ENCODE peak calls at places on chromosomes 13 and 19, in six cellular contexts. J, R, Z, G, K and T are unnamed samples. For H3K36me3, the result is how much of the 10 kb centered on the place peaks cover.

GRCh38 chr13:19305434-19305833 is 123.8 kb upstream of the TUBA3C start:
- DNase-seq in J (peak), R (no peak), Z (no peak), G (no peak), K (no peak), T (no peak)

GRCh38 chr13:111908391-111908790 is 158.6 kb upstream of the SOX1 start:
- DNase-seq in J (peak), R (no peak), Z (no peak), G (no peak), K (no peak), T (no peak)

GRCh38 chr13:51034906-51035305 is 76.2 kb downstream of the C13orf42 start:
- DNase-seq in J (no peak), R (no peak), Z (no peak), G (no peak), K (no peak), T (no peak)

GRCh38 chr19:30391554-30392551 is 19.7 kb downstream of the ZNF536 start:
- DNase-seq in J (no peak), R (no peak), Z (no peak), G (no peak), K (no peak), T (no peak)

GRCh38 chr19:47839913-47840312 is 18.2 kb downstream of the CRX start:
- DNase-seq in J (no peak), R (peak), Z (no peak), G (no peak), K (no peak), T (no peak)

GRCh38 chr19:1269478-1270167 is 491 bp downstream of the CIRBP start:
- DNase-seq in J (peak), R (peak), Z (peak), G (peak), K (peak), T (peak)

GRCh38 chr19:58212336-58213074 is 16.2 kb upstream of the ZNF544 start:
- DNase-seq in J (no peak), R (no peak), Z (no peak), G (no peak), K (no peak), T (no peak)

GRCh38 chr13:113129480-113129879 is 6.9 kb downstream of the F10 start:
- DNase-seq in J (peak), R (no peak), Z (no peak), G (no peak), K (no peak), T (no peak)

GRCh38 chr19:21483589-21484170 is 21.7 kb upstream of the ZNF429 start:
- DNase-seq in J (peak), R (peak), Z (peak), G (peak), K (peak), T (peak)

GRCh38 chr19:38122402-38123093 is 101.5 kb downstream of the DPF1 start:
- DNase-seq in J (no peak), R (no peak), Z (no peak), G (no peak), K (no peak), T (no peak)

GRCh38 chr13:26061947-26062346 is 10.1 kb upstream of the SHISA2 start:
- DNase-seq in J (no peak), R (no peak), Z (no peak), G (no peak), K (no peak), T (no peak)

GRCh38 chr13:114235697-114236096 is 1.0 kb downstream of the CDC16 start:
- DNase-seq in J (no peak), R (no peak), Z (no peak), G (no peak), K (no peak), T (no peak)

GRCh38 chr13:24063281-24063851 is 97.2 kb upstream of the SPATA13 start:
- DNase-seq in J (no peak), R (no peak), Z (no peak), G (no peak), K (no peak), T (no peak)

GRCh38 chr13:67197704-67198103 is 32.4 kb downstream of the PCDH9 start:
- DNase-seq in J (no peak), R (no peak), Z (no peak), G (no peak), K (no peak), T (no peak)

GRCh38 chr19:4929186-4929585 is 19.9 kb downstream of the UHRF1 start:
- DNase-seq in J (no peak), R (no peak), Z (no peak), G (no peak), K (no peak), T (no peak)

GRCh38 chr19:4935449-4935848 is 26.1 kb downstream of the UHRF1 start:
- DNase-seq in J (no peak), R (no peak), Z (no peak), G (no peak), K (no peak), T (no peak)

GRCh38 chr19:4933528-4933927 is 24.2 kb downstream of the UHRF1 start:
- DNase-seq in J (no peak), R (no peak), Z (no peak), G (peak), K (no peak), T (no peak)

GRCh38 chr19:4932711-4933110 is 23.4 kb downstream of the UHRF1 start:
- DNase-seq in J (no peak), R (no peak), Z (no peak), G (no peak), K (no peak), T (no peak)

DNA sequence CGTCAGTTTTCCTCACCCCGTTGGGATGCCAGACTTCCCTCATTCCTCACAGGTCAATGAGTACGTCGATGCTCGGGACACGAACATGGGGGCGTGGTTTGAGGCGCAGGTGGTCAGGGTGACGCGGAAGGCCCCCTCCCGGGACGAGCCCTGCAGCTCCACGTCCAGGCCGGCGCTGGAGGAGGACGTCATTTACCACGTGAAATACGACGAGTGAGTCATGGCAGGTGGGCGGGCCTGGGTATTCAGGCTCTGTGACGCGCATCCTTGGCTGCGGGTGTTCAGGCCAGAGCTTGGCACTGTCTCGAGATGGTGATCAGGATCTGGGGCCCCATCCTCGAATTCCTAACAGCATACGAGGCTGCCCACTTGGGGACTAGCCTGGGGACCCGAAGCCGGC is 21.4 kb downstream of the UHRF1 start:
- DNase-seq in J (no peak), R (no peak), Z (no peak), G (no peak), K (no peak), T (no peak)
- H3K36me3 ChIP-seq in J (under half), R (under half), Z (under half), G (under half), K (under half), T (under half)

DNA sequence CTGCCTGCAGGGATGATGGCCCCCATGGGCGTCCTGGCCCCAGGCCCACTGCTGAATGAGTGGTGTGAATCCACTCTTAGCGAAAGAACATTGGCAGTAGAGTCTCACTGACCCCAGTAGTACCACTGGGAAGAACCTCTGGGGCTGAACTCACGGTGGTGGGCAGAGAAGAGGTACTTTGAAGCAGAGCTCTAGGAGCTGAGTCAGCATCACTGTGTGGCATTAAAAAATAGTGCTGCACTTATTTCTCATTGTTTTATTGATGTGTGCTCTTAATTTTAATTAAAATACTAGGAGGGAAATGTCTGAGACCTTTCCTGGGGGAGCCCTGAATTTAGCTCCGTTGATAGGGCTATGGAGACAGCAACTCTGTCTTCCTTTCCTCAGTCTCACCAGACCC is 61.3 kb downstream of the CBY2 start:
- DNase-seq in J (no peak), R (no peak), Z (no peak), G (no peak), K (no peak), T (no peak)
- H3K36me3 ChIP-seq in J (under half), R (under half), Z (under half), G (under half), K (under half), T (under half)

GRCh38 chr19:40685563-40685962 is 4.9 kb downstream of the NUMBL start:
- DNase-seq in J (no peak), R (no peak), Z (no peak), G (no peak), K (no peak), T (no peak)

GRCh38 chr19:40684280-40684679 is 6.2 kb downstream of the NUMBL start:
- DNase-seq in J (no peak), R (no peak), Z (no peak), G (no peak), K (no peak), T (no peak)

GRCh38 chr19:40683437-40683836 is 7.0 kb downstream of the NUMBL start:
- DNase-seq in J (no peak), R (no peak), Z (no peak), G (no peak), K (no peak), T (no peak)

GRCh38 chr19:40686882-40687524 is 3.4 kb downstream of the NUMBL start:
- DNase-seq in J (no peak), R (no peak), Z (no peak), G (no peak), K (no peak), T (no peak)

GRCh38 chr19:40685016-40685526 is 5.4 kb downstream of the NUMBL start:
- DNase-seq in J (no peak), R (no peak), Z (no peak), G (no peak), K (no peak), T (no peak)
- H3K36me3 ChIP-seq in J (under half), R (under half), Z (half or more), G (half or more), K (under half), T (under half)

GRCh38 chr13:27565818-27566217 is 54.5 kb downstream of the LNX2 start:
- DNase-seq in J (no peak), R (no peak), Z (no peak), G (no peak), K (no peak), T (no peak)
- H3K36me3 ChIP-seq in J (under half), R (under half), Z (half or more), G (half or more), K (under half), T (under half)

GRCh38 chr19:19040417-19040816 is 7.0 kb downstream of the ARMC6 start:
- DNase-seq in J (no peak), R (no peak), Z (peak), G (peak), K (no peak), T (no peak)

GRCh38 chr19:19043481-19043880 is 10.1 kb downstream of the ARMC6 start:
- DNase-seq in J (no peak), R (no peak), Z (no peak), G (no peak), K (no peak), T (no peak)

GRCh38 chr19:19042732-19043274 is 9.4 kb downstream of the ARMC6 start:
- DNase-seq in J (no peak), R (no peak), Z (no peak), G (no peak), K (no peak), T (no peak)

GRCh38 chr19:19043881-19044280 is 10.5 kb downstream of the ARMC6 start:
- DNase-seq in J (no peak), R (no peak), Z (no peak), G (no peak), K (no peak), T (no peak)

DNA sequence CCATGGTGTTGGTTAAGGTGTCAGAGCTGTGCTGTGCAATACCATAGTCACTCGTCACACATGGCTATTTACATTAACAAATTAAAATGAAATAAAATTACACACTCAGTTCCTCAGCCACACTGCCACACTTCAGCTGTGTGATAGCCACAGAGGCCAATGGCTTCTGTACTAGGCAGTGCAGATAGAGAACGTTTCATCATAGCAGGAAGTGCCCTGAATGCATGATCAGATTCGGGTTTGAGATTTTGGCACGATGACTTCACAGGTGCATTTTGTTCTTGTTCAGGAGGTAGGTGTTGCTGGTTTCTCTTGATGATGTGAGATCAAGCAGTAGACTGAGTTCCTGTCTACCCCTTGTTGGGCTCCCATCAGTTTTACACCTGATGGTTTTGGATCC is 6.5 kb downstream of the ARMC6 start:
- DNase-seq in J (no peak), R (no peak), Z (no peak), G (no peak), K (no peak), T (no peak)
- H3K36me3 ChIP-seq in J (under half), R (under half), Z (under half), G (under half), K (under half), T (under half)